ENCODE peak calls at places on chromosomes 13 and 19, in eight cellular contexts. F is astrocyte; V is brain microvascular endothelial cell; L is CD8-positive, alpha-beta T cell; J is MCF 10A; D is neural progenitor cell; K is progenitor cell of endocrine pancreas; T is kidney epithelial cell. S is an unnamed sample.

GRCh38 chr13:23866420-23867026 is 22.7 kb downstream of the MIPEP start:
- DNase-seq in F (peak; percentile 8), V (no peak), L (no peak), J (no peak), D (no peak), K (no peak), T (no peak), S (peak; percentile 17)

GRCh38 chr13:55517312-55517711 is 1623.4 kb upstream of the PRR20A start:
- DNase-seq in F (no peak), V (no peak), L (no peak), J (peak; percentile 5), D (peak; percentile 28), K (no peak), T (no peak), S (no peak)

GRCh38 chr13:65966991-65967451 is 1263.1 kb downstream of the PCDH9 start:
- DNase-seq in F (peak; percentile 5), V (peak; percentile 55), L (no peak), J (peak; percentile 36), D (peak; percentile 53), K (no peak), T (no peak), S (no peak)

GRCh38 chr19:43469160-43469480 is 3.7 kb upstream of the LYPD3 start:
- DNase-seq in F (no peak), V (no peak), L (peak; percentile 56), J (no peak), D (no peak), K (no peak), T (no peak), S (no peak)

GRCh38 chr13:38767506-38768265 is 80.8 kb downstream of the FREM2 start:
- DNase-seq in F (no peak), V (no peak), L (no peak), J (peak; percentile 16), D (no peak), K (no peak), T (no peak), S (no peak)

GRCh38 chr13:42926555-42926954 is 65.5 kb downstream of the EPSTI1 start:
- DNase-seq in F (no peak), V (no peak), L (no peak), J (peak; percentile 1), D (no peak), K (no peak), T (no peak), S (no peak)

GRCh38 chr13:104086759-104087158 is 1020.5 kb upstream of the SLC10A2 start:
- DNase-seq in F (peak; percentile 27), V (peak; percentile 32), L (no peak), J (no peak), D (no peak), K (no peak), T (no peak), S (no peak)

GRCh38 chr19:295687-296370 is 4.6 kb upstream of the PLPP2 start:
- DNase-seq in F (no peak), V (no peak), L (no peak), J (no peak), D (no peak), K (no peak), T (no peak), S (no peak)

GRCh38 chr13:32581177-32581786 is 5.0 kb upstream of the PDS5B start:
- DNase-seq in F (peak; percentile 4), V (no peak), L (no peak), J (peak; percentile 27), D (peak; percentile 8), K (no peak), T (no peak), S (no peak)

GRCh38 chr13:109979186-109979585 is 192.8 kb upstream of the IRS2 start:
- DNase-seq in F (no peak), V (no peak), L (no peak), J (peak; percentile 64), D (no peak), K (no peak), T (no peak), S (no peak)

GRCh38 chr19:566403-566802 is 6.0 kb upstream of the BSG start:
- DNase-seq in F (no peak), V (no peak), L (no peak), J (no peak), D (no peak), K (no peak), T (no peak), S (no peak)

GRCh38 chr13:98514268-98514667 is 62.6 kb downstream of the STK24 start:
- DNase-seq in F (no peak), V (no peak), L (no peak), J (no peak), D (no peak), K (no peak), T (no peak), S (no peak)

GRCh38 chr19:2035590-2035991 is 15.5 kb downstream of the MKNK2 start:
- DNase-seq in F (no peak), V (no peak), L (no peak), J (no peak), D (peak; percentile 3), K (no peak), T (no peak), S (peak; percentile 16)

GRCh38 chr19:49997709-49998108 is 27.5 kb downstream of the VRK3 start:
- DNase-seq in F (no peak), V (peak; percentile 22), L (no peak), J (peak; percentile 45), D (peak; percentile 60), K (no peak), T (no peak), S (no peak)

GRCh38 chr19:42361545-42361910 is 28.6 kb downstream of the CNFN start:
- DNase-seq in F (no peak), V (no peak), L (no peak), J (no peak), D (no peak), K (no peak), T (no peak), S (no peak)

GRCh38 chr19:42362891-42363440 is 27.1 kb downstream of the CNFN start:
- DNase-seq in F (no peak), V (no peak), L (no peak), J (no peak), D (peak; percentile 14), K (no peak), T (no peak), S (no peak)

GRCh38 chr19:42362342-42362741 is 27.8 kb downstream of the CNFN start:
- DNase-seq in F (no peak), V (no peak), L (no peak), J (no peak), D (no peak), K (no peak), T (no peak), S (no peak)

GRCh38 chr19:42363614-42364346 is 26.3 kb downstream of the CNFN start:
- DNase-seq in F (no peak), V (no peak), L (no peak), J (no peak), D (no peak), K (no peak), T (no peak), S (no peak)

GRCh38 chr19:42360787-42361544 is 29.1 kb downstream of the CNFN start:
- DNase-seq in F (peak; percentile 8), V (no peak), L (no peak), J (no peak), D (peak; percentile 80), K (no peak), T (no peak), S (peak; percentile 41)
- TF ChIP-seq CTCF in F (no peak), V (no peak), L (no peak), J (no peak), D (peak; percentile 45), K (no peak), T (no peak), S (no peak)

GRCh38 chr19:9863759-9864158 is 28.6 kb downstream of the PIN1 start:
- DNase-seq in F (no peak), V (no peak), L (peak; percentile 55), J (no peak), D (no peak), K (no peak), T (no peak), S (no peak)
- TF ChIP-seq CTCF in F (no peak), V (no peak), L (no peak), J (no peak), D (no peak), K (no peak), T (no peak), S (no peak)

GRCh38 chr13:41401371-41401770 is 56.0 kb upstream of the RGCC start:
- DNase-seq in F (no peak), V (no peak), L (no peak), J (no peak), D (peak; percentile 53), K (no peak), T (no peak), S (peak; percentile 27)
- TF ChIP-seq CTCF in F (no peak), V (peak; percentile 31), L (no peak), J (no peak), D (no peak), K (no peak), T (no peak), S (no peak)

GRCh38 chr13:41568990-41569387 is 111.6 kb downstream of the RGCC start:
- DNase-seq in F (peak; percentile 79), V (no peak), L (no peak), J (no peak), D (no peak), K (no peak), T (no peak), S (no peak)
- TF ChIP-seq CTCF in F (no peak), V (peak; percentile 23), L (no peak), J (no peak), D (no peak), K (no peak), T (no peak), S (no peak)

GRCh38 chr19:32037998-32038732 is 307.2 kb upstream of the ZNF507 start:
- DNase-seq in F (no peak), V (no peak), L (no peak), J (no peak), D (no peak), K (no peak), T (no peak), S (no peak)

GRCh38 chr19:32039446-32039845 is 306.0 kb upstream of the ZNF507 start:
- DNase-seq in F (no peak), V (no peak), L (no peak), J (no peak), D (no peak), K (no peak), T (no peak), S (no peak)

GRCh38 chr19:32040246-32040645 is 305.2 kb upstream of the ZNF507 start:
- DNase-seq in F (no peak), V (no peak), L (no peak), J (no peak), D (no peak), K (no peak), T (no peak), S (no peak)

DNA sequence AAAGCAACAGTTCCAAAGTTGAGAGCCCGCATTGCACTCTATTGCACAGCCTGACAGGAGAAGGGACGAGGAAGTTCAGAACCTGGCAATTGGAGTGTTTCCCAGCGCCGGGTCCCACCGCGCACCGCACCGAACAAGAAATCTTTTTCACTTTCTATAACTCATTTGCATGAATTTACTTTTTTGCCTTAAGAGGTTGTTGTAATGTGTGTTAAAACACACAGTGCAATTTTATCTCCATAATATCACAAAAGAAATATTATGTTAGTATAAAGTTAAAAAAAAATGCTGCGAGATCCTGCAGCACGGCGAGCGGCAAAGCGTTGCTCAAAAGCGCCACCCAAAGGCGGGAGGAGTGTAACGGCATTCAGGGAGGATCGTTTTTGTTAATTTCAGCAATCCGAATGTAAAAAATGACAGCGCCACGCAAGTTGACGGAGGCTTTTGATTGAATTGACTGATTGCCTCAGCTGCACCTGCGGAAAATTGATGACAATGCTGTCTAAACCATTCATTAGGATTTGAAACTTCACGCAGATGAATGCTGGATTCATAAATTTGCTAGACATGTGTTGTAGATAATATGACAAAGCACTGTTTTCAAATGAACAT is 303.6 kb upstream of the ZNF507 start:
- DNase-seq in F (no peak), V (peak; percentile 10), L (no peak), J (peak; percentile 27), D (peak; percentile 77), K (peak; percentile 28), T (no peak), S (peak; percentile 76)
- TF ChIP-seq CTCF in F (peak; percentile 76), V (peak; percentile 58), L (no peak), J (no peak), D (peak; percentile 92), K (peak; percentile 95), T (peak; percentile 82), S (peak; percentile 71)

S was measured in glutamatergic neuron.